ENCODE peak calls at places on chromosomes 11 and 22, in seven cellular contexts. One of them, this sample, is unnamed.

GRCh38 chr11:68904458-68904847 is 762 bp downstream of the IGHMBP2 start:
- DNase-seq in BJ: no peak
- DNase-seq in RWPE2: no peak
- DNase-seq in PC-3: no peak
- DNase-seq in heart left ventricle: peak; percentile 38
- DNase-seq in effector memory CD4-positive, alpha-beta T cell: no peak
- DNase-seq in neural progenitor cell: no peak
- DNase-seq in this sample: no peak

GRCh38 chr11:693415-693831 is 1.6 kb downstream of the DEAF1 start:
- DNase-seq in BJ: no peak
- DNase-seq in RWPE2: no peak
- DNase-seq in PC-3: peak; percentile 26
- DNase-seq in heart left ventricle: no peak
- DNase-seq in effector memory CD4-positive, alpha-beta T cell: no peak
- DNase-seq in neural progenitor cell: peak; percentile 35
- DNase-seq in this sample: no peak

GRCh38 chr11:127225619-127226018 is 225.0 kb upstream of the KIRREL3 start:
- DNase-seq in BJ: no peak
- DNase-seq in RWPE2: no peak
- DNase-seq in PC-3: no peak
- DNase-seq in heart left ventricle: no peak
- DNase-seq in effector memory CD4-positive, alpha-beta T cell: no peak
- DNase-seq in neural progenitor cell: no peak
- DNase-seq in this sample: no peak

GRCh38 chr22:29385748-29386147 is 2.6 kb downstream of the AP1B1 start:
- DNase-seq in BJ: no peak
- DNase-seq in RWPE2: no peak
- DNase-seq in PC-3: no peak
- DNase-seq in heart left ventricle: peak; percentile 44
- DNase-seq in effector memory CD4-positive, alpha-beta T cell: no peak
- DNase-seq in neural progenitor cell: no peak
- DNase-seq in this sample: no peak

GRCh38 chr22:32623943-32624342 is 149.3 kb downstream of the FBXO7 start:
- DNase-seq in BJ: peak; percentile 80
- DNase-seq in RWPE2: no peak
- DNase-seq in PC-3: no peak
- DNase-seq in heart left ventricle: no peak
- DNase-seq in effector memory CD4-positive, alpha-beta T cell: no peak
- DNase-seq in neural progenitor cell: no peak
- DNase-seq in this sample: no peak

GRCh38 chr11:2155511-2155910 is 5.5 kb downstream of the INS start:
- DNase-seq in BJ: no peak
- DNase-seq in RWPE2: no peak
- DNase-seq in PC-3: no peak
- DNase-seq in heart left ventricle: no peak
- DNase-seq in effector memory CD4-positive, alpha-beta T cell: no peak
- DNase-seq in neural progenitor cell: no peak
- DNase-seq in this sample: no peak

GRCh38 chr11:134003792-134004405 is 47.1 kb upstream of the IGSF9B start:
- DNase-seq in BJ: no peak
- DNase-seq in RWPE2: no peak
- DNase-seq in PC-3: no peak
- DNase-seq in heart left ventricle: no peak
- DNase-seq in effector memory CD4-positive, alpha-beta T cell: no peak
- DNase-seq in neural progenitor cell: no peak
- DNase-seq in this sample: no peak

GRCh38 chr11:66846671-66847091 is 3.4 kb downstream of the RCE1 start:
- DNase-seq in BJ: no peak
- DNase-seq in RWPE2: no peak
- DNase-seq in PC-3: peak; percentile 61
- DNase-seq in heart left ventricle: no peak
- DNase-seq in effector memory CD4-positive, alpha-beta T cell: no peak
- DNase-seq in neural progenitor cell: no peak
- DNase-seq in this sample: no peak

GRCh38 chr11:45301537-45302246 is 15.6 kb upstream of the SYT13 start:
- DNase-seq in BJ: no peak
- DNase-seq in RWPE2: no peak
- DNase-seq in PC-3: no peak
- DNase-seq in heart left ventricle: no peak
- DNase-seq in effector memory CD4-positive, alpha-beta T cell: no peak
- DNase-seq in neural progenitor cell: no peak
- DNase-seq in this sample: no peak

GRCh38 chr11:119006696-119007095 is 8.8 kb downstream of the CENATAC start:
- DNase-seq in BJ: no peak
- DNase-seq in RWPE2: no peak
- DNase-seq in PC-3: no peak
- DNase-seq in heart left ventricle: no peak
- DNase-seq in effector memory CD4-positive, alpha-beta T cell: no peak
- DNase-seq in neural progenitor cell: no peak
- DNase-seq in this sample: no peak

GRCh38 chr11:28759311-28759710 is 651.1 kb downstream of the METTL15 start:
- DNase-seq in BJ: no peak
- DNase-seq in RWPE2: no peak
- DNase-seq in PC-3: peak; percentile 83
- DNase-seq in heart left ventricle: no peak
- DNase-seq in effector memory CD4-positive, alpha-beta T cell: no peak
- DNase-seq in neural progenitor cell: no peak
- DNase-seq in this sample: no peak

GRCh38 chr11:38300570-38300969 is 1702.5 kb upstream of the RAG2 start:
- DNase-seq in BJ: no peak
- DNase-seq in RWPE2: no peak
- DNase-seq in PC-3: no peak
- DNase-seq in heart left ventricle: no peak
- DNase-seq in effector memory CD4-positive, alpha-beta T cell: no peak
- DNase-seq in neural progenitor cell: no peak
- DNase-seq in this sample: no peak

GRCh38 chr11:62573592-62574362 is at the start of gene EEF1G:
- DNase-seq in BJ: peak; percentile 100
- DNase-seq in RWPE2: peak; percentile 99
- DNase-seq in PC-3: peak; percentile 100
- DNase-seq in heart left ventricle: peak; percentile 99
- DNase-seq in effector memory CD4-positive, alpha-beta T cell: peak; percentile 98
- DNase-seq in neural progenitor cell: peak; percentile 100
- DNase-seq in this sample: peak; percentile 98
- H3K36me3 ChIP-seq in BJ: peaks cover 22% of the 10 kb centered on the region
- H3K36me3 ChIP-seq in RWPE2: peaks cover 50% of the 10 kb centered on the region
- H3K36me3 ChIP-seq in PC-3: peaks cover 50% of the 10 kb centered on the region
- H3K36me3 ChIP-seq in heart left ventricle: peaks cover 71% of the 10 kb centered on the region
- H3K36me3 ChIP-seq in effector memory CD4-positive, alpha-beta T cell: peaks cover 39% of the 10 kb centered on the region
- H3K36me3 ChIP-seq in neural progenitor cell: peaks cover 9% of the 10 kb centered on the region
- H3K36me3 ChIP-seq in this sample: peaks cover 73% of the 10 kb centered on the region

DNA sequence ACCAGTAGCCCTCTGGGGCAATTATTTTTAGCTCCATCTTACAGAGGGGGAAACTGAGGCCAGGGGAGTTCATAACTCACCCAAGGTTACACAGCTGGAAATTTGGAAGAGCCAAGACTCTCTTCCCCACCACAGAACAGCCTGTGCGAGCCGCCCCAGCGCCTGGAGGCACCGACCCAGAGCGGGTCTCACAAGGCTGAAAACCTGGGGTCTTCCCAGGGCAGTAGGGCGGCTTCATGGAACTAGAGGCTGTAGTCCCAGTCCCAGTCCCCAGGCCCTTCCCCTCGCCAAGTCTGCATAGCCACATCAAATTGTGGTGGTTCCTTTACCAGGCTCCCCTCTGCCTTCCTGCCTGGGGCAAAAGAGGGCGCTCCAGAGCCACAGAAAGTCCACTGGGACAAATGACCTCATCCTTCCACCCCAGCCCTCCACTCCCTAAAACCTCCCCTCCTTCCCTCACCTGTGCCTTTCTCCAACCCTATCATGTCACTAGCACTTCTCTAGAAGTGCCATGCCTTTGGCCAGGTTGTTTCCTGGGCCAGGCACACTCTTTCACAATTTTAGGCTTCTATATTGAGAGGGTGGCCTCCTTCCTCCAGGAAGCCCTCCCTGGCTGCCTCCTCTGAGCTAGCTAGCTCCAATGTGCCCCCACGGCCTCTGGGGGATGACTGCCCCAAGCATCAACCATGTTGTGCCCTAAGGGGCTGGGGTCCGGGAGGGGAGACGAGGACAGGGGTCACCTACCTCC is 15.2 kb upstream of the CDC42EP1 start:
- DNase-seq in BJ: no peak
- DNase-seq in RWPE2: no peak
- DNase-seq in PC-3: peak; percentile 78
- DNase-seq in heart left ventricle: peak; percentile 73
- DNase-seq in effector memory CD4-positive, alpha-beta T cell: peak; percentile 14
- DNase-seq in neural progenitor cell: peak; percentile 83
- DNase-seq in this sample: peak; percentile 82
- H3K4me3 ChIP-seq in BJ: peak overlapping the region; percentile 33
- H3K4me3 ChIP-seq in RWPE2: no peak overlapping the region
- H3K4me3 ChIP-seq in PC-3: no peak overlapping the region
- H3K4me3 ChIP-seq in heart left ventricle: peak overlapping the region; percentile 20
- H3K4me3 ChIP-seq in effector memory CD4-positive, alpha-beta T cell: no peak overlapping the region
- H3K4me3 ChIP-seq in neural progenitor cell: no peak overlapping the region
- H3K4me3 ChIP-seq in this sample: peak overlapping the region; percentile 37

GRCh38 chr11:65714433-65714832 is 2.4 kb downstream of the KAT5 start:
- DNase-seq in BJ: no peak
- DNase-seq in RWPE2: no peak
- DNase-seq in PC-3: no peak
- DNase-seq in heart left ventricle: no peak
- DNase-seq in effector memory CD4-positive, alpha-beta T cell: no peak
- DNase-seq in neural progenitor cell: no peak
- DNase-seq in this sample: no peak

GRCh38 chr11:65716774-65717405 is 3.7 kb downstream of the RNASEH2C start:
- DNase-seq in BJ: no peak
- DNase-seq in RWPE2: no peak
- DNase-seq in PC-3: no peak
- DNase-seq in heart left ventricle: no peak
- DNase-seq in effector memory CD4-positive, alpha-beta T cell: no peak
- DNase-seq in neural progenitor cell: no peak
- DNase-seq in this sample: no peak

GRCh38 chr11:65718531-65718930 is 2.1 kb downstream of the RNASEH2C start:
- DNase-seq in BJ: no peak
- DNase-seq in RWPE2: no peak
- DNase-seq in PC-3: no peak
- DNase-seq in heart left ventricle: no peak
- DNase-seq in effector memory CD4-positive, alpha-beta T cell: no peak
- DNase-seq in neural progenitor cell: no peak
- DNase-seq in this sample: no peak

GRCh38 chr11:65717906-65718305 is 2.7 kb downstream of the RNASEH2C start:
- DNase-seq in BJ: no peak
- DNase-seq in RWPE2: no peak
- DNase-seq in PC-3: no peak
- DNase-seq in heart left ventricle: no peak
- DNase-seq in effector memory CD4-positive, alpha-beta T cell: no peak
- DNase-seq in neural progenitor cell: no peak
- DNase-seq in this sample: no peak

DNA sequence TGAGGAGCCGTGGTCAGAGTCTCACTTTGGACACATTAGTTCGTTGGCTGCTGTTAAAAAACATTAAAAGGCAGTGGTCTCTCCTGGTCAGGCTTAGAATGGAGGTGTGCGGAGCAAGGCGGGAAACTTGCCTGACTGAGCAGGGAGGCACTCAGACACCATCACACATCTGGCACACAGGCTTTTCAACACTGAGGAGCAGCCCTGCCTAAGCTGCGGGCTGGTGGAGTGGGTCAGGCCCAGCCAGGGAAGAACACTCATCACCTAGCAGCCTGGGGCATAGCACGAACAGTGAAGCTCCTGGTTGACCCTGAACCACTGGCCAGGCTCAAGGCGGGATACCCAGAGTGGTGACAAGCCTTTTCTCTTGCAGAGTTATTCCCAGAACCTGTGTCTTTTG is 4.2 kb downstream of the KAT5 start:
- DNase-seq in BJ: no peak
- DNase-seq in RWPE2: no peak
- DNase-seq in PC-3: no peak
- DNase-seq in heart left ventricle: no peak
- DNase-seq in effector memory CD4-positive, alpha-beta T cell: no peak
- DNase-seq in neural progenitor cell: no peak
- DNase-seq in this sample: no peak
- H3K36me3 ChIP-seq in BJ: peaks cover 42% of the 10 kb centered on the region
- H3K36me3 ChIP-seq in RWPE2: peaks cover 62% of the 10 kb centered on the region
- H3K36me3 ChIP-seq in PC-3: peaks cover 56% of the 10 kb centered on the region
- H3K36me3 ChIP-seq in heart left ventricle: peaks cover 67% of the 10 kb centered on the region
- H3K36me3 ChIP-seq in effector memory CD4-positive, alpha-beta T cell: peaks cover 53% of the 10 kb centered on the region
- H3K36me3 ChIP-seq in neural progenitor cell: peaks cover 2% of the 10 kb centered on the region
- H3K36me3 ChIP-seq in this sample: peaks cover 68% of the 10 kb centered on the region

GRCh38 chr11:95698939-95699562 is 90.5 kb downstream of the FAM76B start:
- DNase-seq in BJ: no peak
- DNase-seq in RWPE2: no peak
- DNase-seq in PC-3: no peak
- DNase-seq in heart left ventricle: no peak
- DNase-seq in effector memory CD4-positive, alpha-beta T cell: no peak
- DNase-seq in neural progenitor cell: no peak
- DNase-seq in this sample: no peak
- H3K4me3 ChIP-seq in BJ: no peak overlapping the region
- H3K4me3 ChIP-seq in RWPE2: no peak overlapping the region
- H3K4me3 ChIP-seq in PC-3: no peak overlapping the region
- H3K4me3 ChIP-seq in heart left ventricle: no peak overlapping the region
- H3K4me3 ChIP-seq in effector memory CD4-positive, alpha-beta T cell: peak overlapping the region; percentile 20
- H3K4me3 ChIP-seq in neural progenitor cell: no peak overlapping the region
- H3K4me3 ChIP-seq in this sample: no peak overlapping the region

GRCh38 chr11:102226702-102227101 is 90.6 kb upstream of the BIRC3 start:
- DNase-seq in BJ: no peak
- DNase-seq in RWPE2: peak; percentile 64
- DNase-seq in PC-3: peak; percentile 87
- DNase-seq in heart left ventricle: no peak
- DNase-seq in effector memory CD4-positive, alpha-beta T cell: no peak
- DNase-seq in neural progenitor cell: no peak
- DNase-seq in this sample: no peak

GRCh38 chr11:102229510-102230119 is 87.7 kb upstream of the BIRC3 start:
- DNase-seq in BJ: no peak
- DNase-seq in RWPE2: no peak
- DNase-seq in PC-3: no peak
- DNase-seq in heart left ventricle: no peak
- DNase-seq in effector memory CD4-positive, alpha-beta T cell: no peak
- DNase-seq in neural progenitor cell: no peak
- DNase-seq in this sample: no peak

GRCh38 chr11:102223859-102224258 is 93.4 kb upstream of the BIRC3 start:
- DNase-seq in BJ: no peak
- DNase-seq in RWPE2: no peak
- DNase-seq in PC-3: no peak
- DNase-seq in heart left ventricle: no peak
- DNase-seq in effector memory CD4-positive, alpha-beta T cell: no peak
- DNase-seq in neural progenitor cell: no peak
- DNase-seq in this sample: no peak

GRCh38 chr11:102230186-102230585 is 87.1 kb upstream of the BIRC3 start:
- DNase-seq in BJ: no peak
- DNase-seq in RWPE2: no peak
- DNase-seq in PC-3: peak; percentile 72
- DNase-seq in heart left ventricle: no peak
- DNase-seq in effector memory CD4-positive, alpha-beta T cell: no peak
- DNase-seq in neural progenitor cell: no peak
- DNase-seq in this sample: no peak

GRCh38 chr11:102225689-102226562 is 91.4 kb upstream of the BIRC3 start:
- DNase-seq in BJ: peak; percentile 76
- DNase-seq in RWPE2: no peak
- DNase-seq in PC-3: peak; percentile 87
- DNase-seq in heart left ventricle: no peak
- DNase-seq in effector memory CD4-positive, alpha-beta T cell: no peak
- DNase-seq in neural progenitor cell: no peak
- DNase-seq in this sample: no peak
- H3K36me3 ChIP-seq in BJ: peaks cover 6% of the 10 kb centered on the region
- H3K36me3 ChIP-seq in RWPE2: peaks cover 71% of the 10 kb centered on the region
- H3K36me3 ChIP-seq in PC-3: peaks cover 34% of the 10 kb centered on the region
- H3K36me3 ChIP-seq in heart left ventricle: peaks cover 69% of the 10 kb centered on the region
- H3K36me3 ChIP-seq in effector memory CD4-positive, alpha-beta T cell: no peaks in the 10 kb centered on the region
- H3K36me3 ChIP-seq in neural progenitor cell: no peaks in the 10 kb centered on the region
- H3K36me3 ChIP-seq in this sample: peaks cover 39% of the 10 kb centered on the region

This sample was measured in lower lobe of right lung.